ENCODE peak calls at places on chromosomes 3 and 15, in eight cellular contexts. F, W, G, H, Y, A, J and Q are unnamed samples.

GRCh38 chr3:119809249-119810017 is 27.5 kb downstream of the NR1I2 start:
- DNase-seq in A (no peak), Y (peak), F (no peak), W (no peak), H (no peak), J (no peak), G (no peak), Q (peak)

GRCh38 chr15:51982013-51982769 is 10.6 kb upstream of the LEO1 start:
- DNase-seq in W (no peak), A (peak), G (peak), H (no peak), Y (no peak), F (peak), J (no peak), Q (no peak)

GRCh38 chr3:71905426-71905825 is 120.5 kb upstream of the PROK2 start:
- DNase-seq in F (no peak), G (no peak), A (no peak), H (no peak), J (no peak), Y (peak), W (no peak), Q (no peak)

GRCh38 chr3:108485146-108485545 is 25.2 kb downstream of the MYH15 start:
- DNase-seq in H (no peak), G (no peak), Y (no peak), F (no peak), J (no peak), A (no peak), W (no peak), Q (no peak)

GRCh38 chr3:54891540-54891897 is 36.3 kb downstream of the LRTM1 start:
- DNase-seq in Y (peak), F (peak), H (peak), W (no peak), G (peak), A (peak), J (peak), Q (peak)

GRCh38 chr3:151282921-151283320 is 4.6 kb upstream of the P2RY14 start:
- DNase-seq in W (no peak), Y (no peak), A (no peak), G (peak), J (no peak), H (no peak), F (no peak), Q (no peak)

GRCh38 chr15:99733268-99734039 is at the start of gene LYSMD4:
- DNase-seq in Y (peak), F (peak), H (peak), G (peak), A (peak), J (peak), W (peak), Q (peak)

GRCh38 chr15:83853232-83853631 is 199.3 kb downstream of the ADAMTSL3 start:
- DNase-seq in Y (no peak), A (no peak), H (no peak), G (no peak), W (no peak), J (no peak), F (no peak), Q (no peak)

GRCh38 chr3:155778441-155778840 is 27.6 kb downstream of the C3orf33 start:
- DNase-seq in A (no peak), J (no peak), Y (no peak), H (no peak), G (no peak), W (no peak), F (no peak), Q (no peak)

GRCh38 chr3:170941551-170941950 is 33.1 kb upstream of the EIF5A2 start:
- DNase-seq in Y (no peak), J (no peak), H (no peak), G (no peak), F (no peak), A (no peak), W (no peak), Q (no peak)

GRCh38 chr3:141056716-141057115 is 5.6 kb downstream of the SPSB4 start:
- DNase-seq in H (no peak), W (no peak), A (no peak), J (no peak), G (no peak), Y (no peak), F (no peak), Q (peak)

GRCh38 chr15:89016549-89017041 is 71.7 kb upstream of the ABHD2 start:
- DNase-seq in J (no peak), H (no peak), W (no peak), A (peak), Y (no peak), F (peak), G (no peak), Q (peak)

GRCh38 chr15:90001062-90001682 is at the start of gene ZNF710:
- DNase-seq in F (peak), A (peak), H (no peak), Y (peak), G (peak), W (no peak), J (peak), Q (peak)

GRCh38 chr3:31106204-31106603 is 211.7 kb upstream of the GADL1 start:
- DNase-seq in J (no peak), H (no peak), F (no peak), G (no peak), A (no peak), Y (no peak), W (no peak), Q (no peak)

GRCh38 chr15:49062900-49063299 is 16.7 kb upstream of the SECISBP2L start:
- DNase-seq in W (no peak), A (no peak), J (no peak), F (no peak), G (no peak), H (no peak), Y (no peak), Q (no peak)

DNA sequence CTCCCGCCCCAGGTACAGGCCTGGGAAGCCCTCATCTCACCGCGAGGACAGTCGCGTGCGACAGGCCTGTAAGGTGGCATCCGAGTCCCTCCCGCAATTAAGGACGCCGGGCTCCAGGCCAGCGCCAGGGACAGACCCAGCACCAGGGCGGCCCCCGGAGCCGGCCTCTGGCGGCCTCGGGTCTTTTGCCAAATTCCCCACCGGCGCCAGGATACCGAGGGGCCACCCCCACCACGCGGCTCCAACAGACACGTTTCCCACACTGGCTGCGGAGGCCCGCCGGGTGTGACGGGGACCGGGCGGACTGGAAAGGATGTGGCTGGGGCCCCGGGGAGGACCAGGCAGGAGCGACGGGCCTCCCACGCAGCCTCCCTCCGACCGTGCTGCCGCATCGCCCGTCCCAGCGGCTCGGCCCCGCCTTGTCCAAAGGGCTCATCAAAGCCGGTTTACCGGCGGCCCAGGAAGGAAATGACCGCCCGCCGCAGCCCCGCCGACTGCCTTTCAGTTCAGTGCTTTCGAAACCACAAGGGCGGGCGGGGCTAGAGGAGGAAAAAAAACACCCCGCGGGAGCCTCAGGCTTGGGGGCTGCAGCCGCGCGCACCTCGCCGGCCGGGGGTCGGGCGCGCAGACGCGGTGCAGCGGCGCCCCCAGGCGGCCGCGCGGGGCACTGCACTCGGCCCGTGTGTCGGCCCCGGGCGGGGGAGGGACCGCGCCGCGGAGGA is 11.2 kb downstream of the XXYLT1 start:
- DNase-seq in H (peak), J (peak), F (peak), Y (peak), W (peak), G (peak), A (peak), Q (peak)
- TF ChIP-seq POLR2A in H (no peak), J (peak), F (peak), Y (peak), W (peak), G (no peak), A (peak), Q (peak)

GRCh38 chr3:128296469-128297251 is 143.4 kb downstream of the EEFSEC start:
- DNase-seq in G (no peak), F (peak), J (no peak), Y (peak), W (no peak), A (no peak), H (no peak), Q (no peak)

GRCh38 chr3:128290484-128290883 is 137.2 kb downstream of the EEFSEC start:
- DNase-seq in Y (no peak), G (no peak), F (no peak), W (no peak), H (no peak), A (no peak), J (no peak), Q (no peak)

GRCh38 chr3:128293930-128294329 is 140.6 kb downstream of the EEFSEC start:
- DNase-seq in J (no peak), H (no peak), F (peak), G (no peak), W (no peak), Y (no peak), A (no peak), Q (no peak)

GRCh38 chr3:128297401-128298138 is 144.3 kb downstream of the EEFSEC start:
- DNase-seq in W (no peak), H (no peak), F (peak), Y (peak), G (peak), A (peak), J (no peak), Q (peak)

DNA sequence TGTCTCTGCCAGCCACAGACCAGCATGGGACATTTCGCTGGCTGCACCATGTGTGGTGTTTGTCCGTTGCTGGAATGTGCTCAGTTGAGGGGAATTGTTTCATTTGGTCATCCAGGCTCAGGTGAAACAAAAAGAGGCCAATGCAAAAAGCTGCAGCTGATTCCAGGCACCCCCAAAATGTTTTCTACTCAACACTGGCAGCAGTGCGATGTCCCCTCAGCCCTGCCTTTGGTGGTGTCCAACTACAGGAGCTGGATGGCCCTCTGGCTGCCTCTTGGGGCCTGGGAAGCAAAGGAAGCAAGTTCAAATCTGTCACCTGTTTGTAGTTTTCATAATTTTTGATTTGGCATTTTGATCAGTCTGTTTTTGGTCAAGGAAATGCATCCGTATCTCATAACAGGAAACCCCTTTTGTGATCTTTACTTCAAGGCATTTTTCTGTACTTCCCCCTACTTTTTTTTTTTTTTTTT is 141.8 kb downstream of the EEFSEC start:
- DNase-seq in F (no peak), G (no peak), A (no peak), Y (peak), J (no peak), W (no peak), H (no peak), Q (no peak)
- H3K27ac ChIP-seq in F (no peak), G (no peak), A (no peak), Y (no peak), J (no peak), W (no peak), H (no peak), Q (no peak)

GRCh38 chr15:31390777-31391486 is 64.3 kb downstream of the KLF13 start:
- DNase-seq in Y (no peak), F (no peak), A (no peak), G (no peak), H (no peak), J (no peak), W (no peak), Q (no peak)

GRCh38 chr15:31392761-31393401 is 66.2 kb downstream of the KLF13 start:
- DNase-seq in H (no peak), G (no peak), J (no peak), F (no peak), W (no peak), A (no peak), Y (no peak), Q (peak)

GRCh38 chr15:31393441-31394091 is 66.9 kb downstream of the KLF13 start:
- DNase-seq in W (no peak), G (no peak), H (no peak), A (no peak), F (no peak), J (no peak), Y (peak), Q (no peak)

GRCh38 chr15:31390029-31390428 is 63.4 kb downstream of the KLF13 start:
- DNase-seq in Y (no peak), J (no peak), W (no peak), F (no peak), G (no peak), A (no peak), H (no peak), Q (no peak)

GRCh38 chr15:31391687-31392671 is 65.3 kb downstream of the KLF13 start:
- DNase-seq in J (peak), F (peak), A (peak), Y (peak), G (peak), H (peak), W (peak), Q (peak)
- TF ChIP-seq POLR2A in J (peak), F (peak), A (peak), Y (peak), G (peak), H (peak), W (peak), Q (peak)

DNA sequence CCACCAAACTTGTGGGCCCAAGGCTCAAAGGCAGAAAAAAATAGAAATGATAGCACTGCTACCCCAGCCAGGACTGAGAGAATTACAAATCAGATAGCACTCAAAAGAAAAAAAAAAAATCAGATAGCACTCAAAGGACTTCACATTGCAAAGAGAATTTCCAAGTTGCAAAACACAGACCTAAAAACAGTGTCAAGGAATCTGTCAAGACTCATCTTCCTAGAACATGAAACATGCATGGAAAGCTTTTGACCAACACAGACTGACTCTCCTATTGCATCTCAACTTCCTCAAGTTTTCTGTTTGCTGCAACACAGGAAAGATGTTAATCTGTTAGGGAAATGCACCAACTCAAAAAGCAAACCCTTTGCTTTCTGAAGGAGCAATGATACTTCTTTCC is 42.3 kb downstream of the RAB27A start:
- DNase-seq in F (no peak), W (no peak), J (no peak), A (no peak), G (no peak), H (no peak), Y (no peak), Q (no peak)
- H3K27ac ChIP-seq in F (no peak), W (no peak), J (no peak), A (no peak), G (no peak), H (no peak), Y (no peak), Q (no peak)

GRCh38 chr3:123488641-123489347 is 39.9 kb upstream of the ADCY5 start:
- DNase-seq in Y (no peak), W (no peak), H (no peak), G (no peak), J (no peak), F (no peak), A (no peak), Q (no peak)

GRCh38 chr3:123492188-123492587 is 43.3 kb upstream of the ADCY5 start:
- DNase-seq in W (no peak), G (no peak), Y (no peak), H (no peak), F (no peak), A (no peak), J (no peak), Q (no peak)

GRCh38 chr3:123485551-123485950 is 36.7 kb upstream of the ADCY5 start:
- DNase-seq in F (no peak), J (no peak), H (no peak), G (no peak), A (no peak), Y (no peak), W (no peak), Q (no peak)

GRCh38 chr3:123486460-123486859 is 37.6 kb upstream of the ADCY5 start:
- DNase-seq in H (no peak), J (no peak), F (no peak), A (no peak), W (no peak), Y (no peak), G (no peak), Q (no peak)

DNA sequence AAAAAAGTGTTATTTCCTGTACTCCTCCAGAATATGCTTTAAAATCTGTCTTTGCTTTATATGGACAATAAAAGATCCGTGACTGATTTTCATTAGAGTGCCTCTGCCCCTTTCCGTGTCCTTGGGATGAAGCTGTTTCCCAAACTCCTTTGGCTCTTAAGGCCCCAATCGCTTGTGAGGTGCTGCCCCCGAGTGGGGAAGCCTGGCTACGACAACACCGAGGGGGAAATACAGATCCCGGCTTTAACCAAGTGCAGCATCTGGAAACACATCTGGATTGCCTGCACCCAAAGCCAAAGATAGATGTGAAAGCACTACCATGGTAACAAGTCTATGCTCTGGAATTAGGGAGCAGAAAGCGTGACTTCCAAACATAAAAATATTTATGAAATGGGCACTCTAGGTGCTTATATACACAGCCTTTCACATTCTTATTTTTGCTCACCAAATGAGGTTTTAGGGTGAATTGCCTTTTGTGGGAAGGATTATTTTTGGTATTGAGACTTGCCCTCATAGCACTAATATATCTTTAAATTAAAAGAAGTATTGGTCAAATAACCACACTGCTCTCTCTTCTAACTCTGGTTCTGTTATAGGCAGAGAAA is 40.6 kb upstream of the ADCY5 start:
- DNase-seq in W (peak), G (peak), H (no peak), Y (peak), F (peak), J (peak), A (peak), Q (peak)
- TF ChIP-seq POLR2A in W (no peak), G (no peak), H (no peak), Y (no peak), F (no peak), J (no peak), A (no peak), Q (no peak)

GRCh38 chr3:22939349-22939748 is 263.8 kb upstream of the UBE2E2 start:
- DNase-seq in F (no peak), J (no peak), Y (no peak), G (no peak), H (no peak), W (no peak), A (no peak), Q (no peak)
- H3K27ac ChIP-seq in F (no peak), J (no peak), Y (no peak), G (no peak), H (no peak), W (no peak), A (no peak), Q (no peak)

DNA sequence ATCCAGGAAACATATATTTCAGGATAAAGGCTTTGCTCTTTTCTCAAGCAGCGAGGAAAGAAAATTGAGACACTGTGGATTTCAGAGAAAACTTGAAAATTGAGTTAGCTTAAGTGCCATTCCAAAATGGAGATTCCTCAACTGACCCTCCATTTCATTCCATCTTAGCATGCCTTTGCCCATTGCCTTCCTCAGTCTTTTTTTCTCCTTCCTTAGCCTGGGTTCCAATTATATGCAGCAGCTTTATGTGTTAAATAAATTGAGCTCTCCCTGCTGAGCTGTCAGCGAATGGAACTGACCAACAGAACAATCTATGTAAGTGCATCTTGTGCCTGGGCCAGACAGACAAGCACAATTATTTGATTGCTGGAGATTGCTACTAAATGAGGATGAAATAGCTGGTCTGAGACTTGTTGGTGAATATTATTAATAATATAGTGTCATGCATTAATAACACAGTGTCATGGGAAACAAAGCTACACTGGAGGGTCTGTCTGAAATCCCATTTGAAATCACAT is 6.9 kb upstream of the DNAJC19 start:
- DNase-seq in J (no peak), A (no peak), Y (no peak), F (no peak), W (no peak), G (no peak), H (no peak), Q (no peak)
- TF ChIP-seq POLR2A in J (no peak), A (no peak), Y (no peak), F (no peak), W (no peak), G (no peak), H (no peak), Q (no peak)

GRCh38 chr15:98017150-98017964 is 56.9 kb downstream of the ARRDC4 start:
- DNase-seq in F (no peak), G (no peak), A (no peak), W (no peak), Y (no peak), H (no peak), J (no peak), Q (no peak)
- H3K27ac ChIP-seq in F (no peak), G (no peak), A (no peak), W (no peak), Y (no peak), H (no peak), J (no peak), Q (no peak)

DNA sequence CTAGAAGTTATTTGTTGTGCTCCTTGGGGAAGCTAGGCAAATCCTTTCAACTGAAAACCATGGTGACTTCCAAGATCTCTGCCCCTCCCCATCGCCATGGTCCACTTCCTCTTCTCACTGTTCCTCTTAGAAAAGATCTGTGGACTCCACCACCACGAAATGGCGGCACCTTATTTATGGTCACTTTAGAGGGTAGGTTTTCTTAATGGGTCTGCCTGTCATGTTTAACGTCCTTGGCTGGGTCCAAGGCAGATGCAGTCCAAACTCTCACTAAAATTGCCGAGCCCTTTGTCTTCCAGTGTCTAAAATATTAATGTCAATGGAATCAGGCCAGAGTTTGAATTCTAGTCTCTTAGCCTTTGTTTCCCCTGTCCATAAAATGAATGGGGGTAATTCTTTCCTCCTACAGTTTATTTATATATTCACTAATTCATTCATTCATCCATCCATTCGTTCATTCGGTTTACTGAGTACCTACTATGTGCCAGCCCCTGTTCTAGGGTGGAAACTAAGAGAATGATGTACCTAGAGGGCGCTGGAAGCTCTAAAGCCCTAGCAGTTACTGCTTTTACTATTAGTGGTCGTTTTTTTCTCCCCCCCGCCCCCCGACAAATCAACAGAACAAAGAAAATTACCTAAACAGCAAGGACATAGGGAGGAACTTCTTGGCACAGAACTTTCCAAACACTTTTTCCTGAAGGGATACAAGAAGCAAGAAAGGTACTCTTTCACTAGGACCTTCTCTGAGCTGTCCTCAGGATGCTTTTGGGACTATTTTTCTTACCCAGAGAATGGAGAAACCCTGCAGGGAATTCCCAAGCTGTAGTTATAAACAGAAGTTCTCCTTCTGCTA is 661 bp downstream of the PATL2 start:
- DNase-seq in G (peak), W (no peak), F (peak), J (no peak), A (no peak), Y (peak), H (no peak), Q (no peak)
- TF ChIP-seq POLR2A in G (no peak), W (no peak), F (no peak), J (no peak), A (no peak), Y (no peak), H (no peak), Q (no peak)